ENCODE peak calls at places on chromosomes 11 and 22, in five cellular contexts. One of them, this sample, is unnamed.

GRCh38 chr11:65861533-65862183 is 1.4 kb downstream of the MUS81 start:
- DNase-seq in colonic mucosa: no peak
- DNase-seq in progenitor cell of endocrine pancreas: no peak
- DNase-seq in lower leg skin: no peak
- DNase-seq in GM06990: no peak
- DNase-seq in this sample: no peak

GRCh38 chr22:27323646-27324045 is 477.9 kb downstream of the MN1 start:
- DNase-seq in GM06990: no peak
- DNase-seq in colonic mucosa: no peak
- DNase-seq in lower leg skin: peak
- DNase-seq in progenitor cell of endocrine pancreas: no peak
- DNase-seq in this sample: no peak

GRCh38 chr22:50548046-50548912 is 2.6 kb downstream of the KLHDC7B start:
- DNase-seq in lower leg skin: no peak
- DNase-seq in colonic mucosa: no peak
- DNase-seq in progenitor cell of endocrine pancreas: no peak
- DNase-seq in GM06990: peak
- DNase-seq in this sample: no peak

GRCh38 chr11:1674194-1674878 is 22.7 kb upstream of the KRTAP5-6 start:
- DNase-seq in progenitor cell of endocrine pancreas: no peak
- DNase-seq in GM06990: no peak
- DNase-seq in lower leg skin: peak
- DNase-seq in colonic mucosa: no peak
- DNase-seq in this sample: no peak

GRCh38 chr22:19868333-19868732 is 13.7 kb upstream of the GNB1L start:
- DNase-seq in GM06990: no peak
- DNase-seq in lower leg skin: no peak
- DNase-seq in progenitor cell of endocrine pancreas: no peak
- DNase-seq in colonic mucosa: peak
- DNase-seq in this sample: no peak

GRCh38 chr11:125256471-125257010 is 92.0 kb downstream of the PKNOX2 start:
- DNase-seq in colonic mucosa: no peak
- DNase-seq in GM06990: no peak
- DNase-seq in lower leg skin: no peak
- DNase-seq in progenitor cell of endocrine pancreas: no peak
- DNase-seq in this sample: no peak

GRCh38 chr11:84218318-84218717 is 932.2 kb upstream of the CCDC90B start:
- DNase-seq in colonic mucosa: no peak
- DNase-seq in progenitor cell of endocrine pancreas: no peak
- DNase-seq in lower leg skin: no peak
- DNase-seq in GM06990: no peak
- DNase-seq in this sample: no peak

GRCh38 chr11:133530501-133530835 is 1.8 kb downstream of the OPCML start:
- DNase-seq in GM06990: no peak
- DNase-seq in colonic mucosa: no peak
- DNase-seq in progenitor cell of endocrine pancreas: no peak
- DNase-seq in lower leg skin: no peak
- DNase-seq in this sample: no peak

GRCh38 chr22:26593763-26594162 is 3.8 kb upstream of the TPST2 start:
- DNase-seq in colonic mucosa: no peak
- DNase-seq in lower leg skin: no peak
- DNase-seq in progenitor cell of endocrine pancreas: no peak
- DNase-seq in GM06990: no peak
- DNase-seq in this sample: no peak

GRCh38 chr11:2519517-2519878 is 74.7 kb downstream of the KCNQ1 start:
- DNase-seq in progenitor cell of endocrine pancreas: no peak
- DNase-seq in GM06990: no peak
- DNase-seq in colonic mucosa: peak
- DNase-seq in lower leg skin: no peak
- DNase-seq in this sample: no peak

GRCh38 chr11:46564459-46564858 is 29.4 kb downstream of the AMBRA1 start:
- DNase-seq in GM06990: no peak
- DNase-seq in progenitor cell of endocrine pancreas: no peak
- DNase-seq in colonic mucosa: no peak
- DNase-seq in lower leg skin: no peak
- DNase-seq in this sample: no peak

GRCh38 chr11:16960250-16960649 is 54.0 kb downstream of the PLEKHA7 start:
- DNase-seq in lower leg skin: no peak
- DNase-seq in GM06990: no peak
- DNase-seq in progenitor cell of endocrine pancreas: no peak
- DNase-seq in colonic mucosa: no peak
- DNase-seq in this sample: no peak

GRCh38 chr11:8223513-8223899 is 40.2 kb downstream of the LMO1 start:
- DNase-seq in lower leg skin: no peak
- DNase-seq in GM06990: no peak
- DNase-seq in progenitor cell of endocrine pancreas: no peak
- DNase-seq in colonic mucosa: no peak
- DNase-seq in this sample: no peak

GRCh38 chr11:1336836-1337646 is 27.6 kb upstream of the TOLLIP start:
- DNase-seq in colonic mucosa: peak
- DNase-seq in GM06990: peak
- DNase-seq in progenitor cell of endocrine pancreas: no peak
- DNase-seq in lower leg skin: peak
- DNase-seq in this sample: no peak

GRCh38 chr22:39325392-39325932 is 6.0 kb upstream of the RPL3 start:
- DNase-seq in GM06990: no peak
- DNase-seq in colonic mucosa: no peak
- DNase-seq in progenitor cell of endocrine pancreas: no peak
- DNase-seq in lower leg skin: no peak
- DNase-seq in this sample: no peak

GRCh38 chr22:22098457-22099193 is 116.0 kb upstream of the TOP3B start:
- DNase-seq in GM06990: peak
- DNase-seq in progenitor cell of endocrine pancreas: no peak
- DNase-seq in colonic mucosa: no peak
- DNase-seq in lower leg skin: no peak
- DNase-seq in this sample: no peak

GRCh38 chr22:22097727-22098228 is 115.2 kb upstream of the TOP3B start:
- DNase-seq in lower leg skin: no peak
- DNase-seq in GM06990: no peak
- DNase-seq in progenitor cell of endocrine pancreas: no peak
- DNase-seq in colonic mucosa: no peak
- DNase-seq in this sample: no peak

GRCh38 chr22:22099194-22099486 is 116.6 kb upstream of the TOP3B start:
- DNase-seq in GM06990: peak
- DNase-seq in lower leg skin: no peak
- DNase-seq in colonic mucosa: no peak
- DNase-seq in progenitor cell of endocrine pancreas: no peak
- DNase-seq in this sample: no peak

GRCh38 chr22:22103078-22103593 is 120.5 kb upstream of the TOP3B start:
- DNase-seq in GM06990: no peak
- DNase-seq in colonic mucosa: no peak
- DNase-seq in progenitor cell of endocrine pancreas: no peak
- DNase-seq in lower leg skin: no peak
- DNase-seq in this sample: no peak

GRCh38 chr22:22099833-22100812 is 117.5 kb upstream of the TOP3B start:
- DNase-seq in lower leg skin: no peak
- DNase-seq in colonic mucosa: no peak
- DNase-seq in GM06990: no peak
- DNase-seq in progenitor cell of endocrine pancreas: no peak
- DNase-seq in this sample: no peak
- TF ChIP-seq CTCF in lower leg skin: no peak
- TF ChIP-seq CTCF in colonic mucosa: no peak
- TF ChIP-seq CTCF in GM06990: peak
- TF ChIP-seq CTCF in progenitor cell of endocrine pancreas: peak
- TF ChIP-seq CTCF in this sample: no peak

GRCh38 chr22:24125942-24126341 is 55.3 kb upstream of the SUSD2 start:
- DNase-seq in lower leg skin: no peak
- DNase-seq in colonic mucosa: no peak
- DNase-seq in progenitor cell of endocrine pancreas: no peak
- DNase-seq in GM06990: no peak
- DNase-seq in this sample: no peak
- TF ChIP-seq CTCF in lower leg skin: no peak
- TF ChIP-seq CTCF in colonic mucosa: no peak
- TF ChIP-seq CTCF in progenitor cell of endocrine pancreas: no peak
- TF ChIP-seq CTCF in GM06990: no peak
- TF ChIP-seq CTCF in this sample: no peak

DNA sequence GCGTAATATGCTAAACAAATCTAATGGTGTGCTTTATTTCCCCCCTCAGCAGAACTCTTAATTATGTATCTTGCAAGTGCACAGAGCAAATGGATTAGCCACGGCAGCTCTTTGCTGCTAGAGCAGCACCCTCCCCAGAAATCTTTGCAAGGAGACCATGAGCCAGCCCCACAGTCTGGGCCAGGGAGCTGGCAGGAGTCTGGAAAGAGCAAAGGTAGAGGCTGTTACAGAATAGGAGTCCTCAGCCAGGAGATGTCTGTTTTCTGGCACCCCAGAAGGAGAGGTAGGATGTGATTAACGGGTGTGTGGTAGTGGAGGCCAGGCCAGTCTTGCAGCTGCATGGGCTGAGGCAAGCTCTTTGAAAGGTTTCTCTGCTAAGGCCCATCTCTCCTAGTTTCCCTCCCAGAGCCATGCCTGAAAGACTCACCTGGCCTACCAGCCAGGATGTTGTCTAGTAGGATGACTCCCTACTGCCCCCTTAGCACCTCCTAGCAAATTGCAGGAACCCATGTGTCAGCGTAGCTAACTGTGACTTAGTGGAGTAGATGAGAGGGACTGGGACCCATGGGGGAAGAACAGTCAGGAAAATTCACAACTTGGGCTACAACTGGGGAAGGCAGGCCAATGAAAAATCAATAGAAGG is 557.2 kb downstream of the BUD13 start:
- DNase-seq in GM06990: no peak
- DNase-seq in colonic mucosa: no peak
- DNase-seq in lower leg skin: no peak
- DNase-seq in progenitor cell of endocrine pancreas: no peak
- DNase-seq in this sample: no peak
- TF ChIP-seq CTCF in GM06990: peak
- TF ChIP-seq CTCF in colonic mucosa: no peak
- TF ChIP-seq CTCF in lower leg skin: no peak
- TF ChIP-seq CTCF in progenitor cell of endocrine pancreas: peak
- TF ChIP-seq CTCF in this sample: no peak

GRCh38 chr22:37224757-37225420 is 12.6 kb upstream of the SSTR3 start:
- DNase-seq in GM06990: no peak
- DNase-seq in colonic mucosa: no peak
- DNase-seq in progenitor cell of endocrine pancreas: no peak
- DNase-seq in lower leg skin: no peak
- DNase-seq in this sample: no peak

GRCh38 chr22:37226514-37226913 is 14.2 kb upstream of the SSTR3 start:
- DNase-seq in lower leg skin: no peak
- DNase-seq in progenitor cell of endocrine pancreas: no peak
- DNase-seq in colonic mucosa: no peak
- DNase-seq in GM06990: no peak
- DNase-seq in this sample: no peak

GRCh38 chr22:37223965-37224551 is 11.8 kb upstream of the SSTR3 start:
- DNase-seq in lower leg skin: no peak
- DNase-seq in GM06990: peak
- DNase-seq in progenitor cell of endocrine pancreas: no peak
- DNase-seq in colonic mucosa: no peak
- DNase-seq in this sample: no peak

GRCh38 chr22:37226087-37226486 is 13.8 kb upstream of the SSTR3 start:
- DNase-seq in GM06990: no peak
- DNase-seq in lower leg skin: no peak
- DNase-seq in progenitor cell of endocrine pancreas: no peak
- DNase-seq in colonic mucosa: no peak
- DNase-seq in this sample: no peak

DNA sequence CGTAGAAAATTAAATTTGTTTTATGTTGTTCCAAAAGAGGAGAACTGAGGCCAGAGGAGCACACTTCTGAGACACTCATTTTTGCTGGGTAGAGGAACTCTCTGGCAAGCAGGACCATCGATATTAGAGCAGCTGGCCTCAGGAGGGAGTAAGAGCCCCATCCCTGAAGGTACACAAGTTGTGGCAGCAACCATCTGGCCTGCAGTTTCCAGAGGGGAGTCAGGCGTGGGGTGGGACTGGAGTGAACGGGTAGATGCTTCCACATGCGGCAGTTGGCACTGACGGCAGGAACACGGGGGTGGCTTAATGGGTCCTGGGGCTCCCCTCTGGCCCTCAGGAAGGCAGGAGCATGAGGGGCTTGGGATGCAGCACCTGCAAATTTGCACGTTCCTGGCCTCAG is 13.2 kb upstream of the SSTR3 start:
- DNase-seq in GM06990: no peak
- DNase-seq in colonic mucosa: no peak
- DNase-seq in lower leg skin: no peak
- DNase-seq in progenitor cell of endocrine pancreas: no peak
- DNase-seq in this sample: no peak
- TF ChIP-seq CTCF in GM06990: peak
- TF ChIP-seq CTCF in colonic mucosa: no peak
- TF ChIP-seq CTCF in lower leg skin: no peak
- TF ChIP-seq CTCF in progenitor cell of endocrine pancreas: no peak
- TF ChIP-seq CTCF in this sample: no peak

DNA sequence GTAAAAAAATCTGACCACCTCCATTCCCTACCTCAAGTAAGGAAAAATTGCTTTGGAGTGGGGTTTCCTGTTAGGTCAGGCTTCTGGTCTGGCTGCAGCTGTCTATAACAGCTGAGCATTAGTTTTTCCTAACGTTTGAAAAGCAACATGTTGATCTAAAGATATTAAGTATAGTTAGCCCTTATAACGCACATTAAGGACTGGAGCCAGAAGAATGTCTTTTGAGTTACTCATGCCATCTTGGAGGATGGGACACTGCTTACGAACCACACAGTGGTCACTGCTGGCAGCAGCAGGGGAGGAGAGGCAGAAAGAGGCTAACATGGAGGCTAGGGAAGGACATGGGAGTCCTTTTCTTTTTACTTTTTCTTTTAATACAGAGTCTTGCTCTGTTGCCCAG is 44.1 kb upstream of the GDPD4 start:
- DNase-seq in GM06990: no peak
- DNase-seq in progenitor cell of endocrine pancreas: no peak
- DNase-seq in colonic mucosa: no peak
- DNase-seq in lower leg skin: no peak
- DNase-seq in this sample: no peak
- TF ChIP-seq CTCF in GM06990: no peak
- TF ChIP-seq CTCF in progenitor cell of endocrine pancreas: no peak
- TF ChIP-seq CTCF in colonic mucosa: no peak
- TF ChIP-seq CTCF in lower leg skin: no peak
- TF ChIP-seq CTCF in this sample: no peak

DNA sequence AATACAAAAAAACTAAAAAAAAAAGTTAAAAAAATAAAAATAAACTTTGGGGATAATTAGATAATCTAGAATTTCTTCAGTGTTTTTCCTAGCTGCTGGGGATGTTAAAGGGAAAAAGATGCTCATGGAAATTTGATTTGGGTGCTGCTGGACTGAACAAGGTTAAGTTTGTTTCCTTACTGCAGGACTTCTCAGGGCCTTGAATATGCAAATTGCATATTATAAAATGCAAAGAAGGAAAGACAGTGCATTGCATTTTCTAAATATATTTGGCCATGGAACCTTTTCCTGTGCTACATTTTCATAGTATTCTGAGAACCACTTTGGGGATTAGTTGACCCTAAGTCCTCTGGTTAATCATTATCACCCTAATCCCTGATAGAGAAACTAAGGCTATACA is 79.6 kb downstream of the ABTB2 start:
- DNase-seq in GM06990: no peak
- DNase-seq in progenitor cell of endocrine pancreas: no peak
- DNase-seq in lower leg skin: no peak
- DNase-seq in colonic mucosa: no peak
- DNase-seq in this sample: no peak
- TF ChIP-seq CTCF in GM06990: no peak
- TF ChIP-seq CTCF in progenitor cell of endocrine pancreas: no peak
- TF ChIP-seq CTCF in lower leg skin: no peak
- TF ChIP-seq CTCF in colonic mucosa: no peak
- TF ChIP-seq CTCF in this sample: no peak

DNA sequence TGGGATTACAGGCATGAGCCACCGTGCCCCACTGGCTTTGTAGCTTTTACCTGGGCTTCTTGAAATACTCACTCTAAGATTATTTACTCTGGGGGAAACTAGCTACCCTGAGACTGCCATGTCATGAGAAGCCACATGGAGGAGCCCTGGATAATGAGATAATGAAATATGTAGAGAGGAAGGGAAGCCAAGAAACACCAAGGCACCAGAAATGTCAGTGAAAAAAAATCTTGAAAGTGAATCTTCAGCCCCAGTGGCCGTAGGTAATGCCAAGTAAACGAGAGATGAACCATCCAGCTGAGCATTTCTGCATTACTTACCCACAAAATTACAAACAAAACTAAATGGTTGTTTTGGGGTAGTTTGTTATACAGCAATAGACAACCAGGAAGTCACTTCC is 125.6 kb downstream of the APIP start:
- DNase-seq in colonic mucosa: no peak
- DNase-seq in progenitor cell of endocrine pancreas: no peak
- DNase-seq in lower leg skin: no peak
- DNase-seq in GM06990: no peak
- DNase-seq in this sample: peak
- TF ChIP-seq CTCF in colonic mucosa: no peak
- TF ChIP-seq CTCF in progenitor cell of endocrine pancreas: no peak
- TF ChIP-seq CTCF in lower leg skin: no peak
- TF ChIP-seq CTCF in GM06990: no peak
- TF ChIP-seq CTCF in this sample: peak